ENCODE peak calls at places on chromosomes 12 and 14, in ten cellular contexts. O is neural progenitor cell; G is choroid plexus epithelial cell; B is fibroblast of lung; Z is body of pancreas; T is right lobe of liver; R is CD4-positive, alpha-beta T cell; X is GM10248; H is HCT116; C is pancreas. A is an unnamed sample.

GRCh38 chr12:24947541-24948451 is 1.1 kb downstream of the BCAT1 start:
- DNase-seq in O (peak), G (peak), B (peak), Z (no peak), T (no peak), R (no peak), X (peak), H (no peak), C (no peak), A (no peak)

GRCh38 chr14:101908795-101909194 is 55.6 kb upstream of the DYNC1H1 start:
- DNase-seq in O (no peak), G (no peak), B (no peak), Z (no peak), T (no peak), R (no peak), X (no peak), H (no peak), C (no peak), A (no peak)

GRCh38 chr14:105072892-105073719 is 7.9 kb upstream of the GPR132 start:
- DNase-seq in O (no peak), G (no peak), B (no peak), Z (no peak), T (no peak), R (no peak), X (no peak), H (no peak), C (peak), A (no peak)

GRCh38 chr12:107929436-107929835 is 154.9 kb downstream of the ASCL4 start:
- DNase-seq in O (peak), G (peak), B (peak), Z (no peak), T (no peak), R (no peak), X (no peak), H (peak), C (no peak), A (peak)

GRCh38 chr14:102817942-102818940 is 41.0 kb downstream of the TRAF3 start:
- DNase-seq in O (no peak), G (peak), B (peak), Z (no peak), T (no peak), R (no peak), X (peak), H (no peak), C (no peak), A (no peak)

GRCh38 chr12:26496170-26496569 is 300.8 kb downstream of the SSPN start:
- DNase-seq in O (no peak), G (peak), B (no peak), Z (no peak), T (no peak), R (no peak), X (no peak), H (no peak), C (no peak), A (no peak)

GRCh38 chr12:120229583-120230325 is 28.8 kb upstream of the RPLP0 start:
- DNase-seq in O (peak), G (peak), B (peak), Z (no peak), T (no peak), R (no peak), X (no peak), H (no peak), C (peak), A (no peak)

GRCh38 chr14:80624581-80624980 is 317.0 kb downstream of the CEP128 start:
- DNase-seq in O (no peak), G (peak), B (no peak), Z (no peak), T (no peak), R (no peak), X (no peak), H (no peak), C (no peak), A (no peak)

GRCh38 chr12:132145334-132145733 is 1.1 kb downstream of the NOC4L start:
- DNase-seq in O (no peak), G (no peak), B (no peak), Z (no peak), T (no peak), R (no peak), X (no peak), H (no peak), C (peak), A (no peak)

GRCh38 chr12:3061129-3061857 is 15.9 kb upstream of the TSPAN9 start:
- DNase-seq in O (no peak), G (peak), B (peak), Z (no peak), T (no peak), R (no peak), X (no peak), H (no peak), C (no peak), A (no peak)

GRCh38 chr12:95593266-95593871 is 42.1 kb upstream of the USP44 start:
- DNase-seq in O (no peak), G (no peak), B (no peak), Z (peak), T (no peak), R (no peak), X (no peak), H (no peak), C (no peak), A (no peak)

GRCh38 chr14:71358209-71358931 is 451.1 kb downstream of the PCNX1 start:
- DNase-seq in O (no peak), G (no peak), B (peak), Z (no peak), T (no peak), R (no peak), X (peak), H (no peak), C (no peak), A (no peak)

GRCh38 chr12:92753976-92754885 is 51.4 kb downstream of the PLEKHG7 start:
- DNase-seq in O (no peak), G (no peak), B (peak), Z (no peak), T (no peak), R (no peak), X (no peak), H (no peak), C (no peak), A (no peak)

GRCh38 chr14:101195309-101195724 is 291.8 kb upstream of the RTL1 start:
- DNase-seq in O (no peak), G (no peak), B (no peak), Z (no peak), T (no peak), R (no peak), X (no peak), H (no peak), C (no peak), A (no peak)

GRCh38 chr12:3130053-3130805 is 53.0 kb downstream of the TSPAN9 start:
- DNase-seq in O (no peak), G (no peak), B (peak), Z (no peak), T (no peak), R (no peak), X (no peak), H (no peak), C (peak), A (no peak)

GRCh38 chr12:124323771-124324530 is 29.1 kb downstream of the RFLNA start:
- DNase-seq in O (no peak), G (no peak), B (peak), Z (no peak), T (no peak), R (no peak), X (no peak), H (no peak), C (no peak), A (no peak)

GRCh38 chr12:53378222-53378621 is 1.8 kb upstream of the SP1 start:
- DNase-seq in O (peak), G (no peak), B (no peak), Z (no peak), T (peak), R (no peak), X (no peak), H (no peak), C (peak), A (no peak)

GRCh38 chr14:27184371-27184901 is 586.6 kb upstream of the NOVA1 start:
- DNase-seq in O (no peak), G (peak), B (no peak), Z (no peak), T (no peak), R (no peak), X (no peak), H (no peak), C (no peak), A (no peak)

GRCh38 chr14:55131782-55132181 is 2.7 kb downstream of the LGALS3 start:
- DNase-seq in O (no peak), G (peak), B (no peak), Z (no peak), T (no peak), R (no peak), X (no peak), H (no peak), C (no peak), A (no peak)

GRCh38 chr12:58277231-58277630 is 335.9 kb downstream of the ATP23 start:
- DNase-seq in O (no peak), G (no peak), B (no peak), Z (no peak), T (no peak), R (no peak), X (no peak), H (no peak), C (no peak), A (no peak)

GRCh38 chr14:105108516-105108864 is 43.3 kb upstream of the GPR132 start:
- DNase-seq in O (no peak), G (no peak), B (no peak), Z (no peak), T (no peak), R (no peak), X (no peak), H (no peak), C (no peak), A (no peak)

GRCh38 chr12:131264625-131265024 is 310.9 kb downstream of the ADGRD1 start:
- DNase-seq in O (no peak), G (no peak), B (no peak), Z (peak), T (peak), R (no peak), X (no peak), H (no peak), C (no peak), A (peak)

GRCh38 chr14:96065661-96066459 is 26.7 kb downstream of the C14orf132 start:
- DNase-seq in O (no peak), G (no peak), B (no peak), Z (no peak), T (no peak), R (no peak), X (no peak), H (no peak), C (no peak), A (no peak)

GRCh38 chr14:59032821-59033220 is 155.6 kb upstream of the DAAM1 start:
- DNase-seq in O (no peak), G (no peak), B (no peak), Z (no peak), T (no peak), R (no peak), X (no peak), H (no peak), C (no peak), A (no peak)

GRCh38 chr12:108352591-108352990 is 13.5 kb upstream of the CMKLR1 start:
- DNase-seq in O (no peak), G (no peak), B (no peak), Z (no peak), T (no peak), R (no peak), X (no peak), H (no peak), C (no peak), A (no peak)

GRCh38 chr14:64115401-64115800 is 178.8 kb downstream of the ESR2 start:
- DNase-seq in O (no peak), G (no peak), B (no peak), Z (no peak), T (no peak), R (no peak), X (no peak), H (no peak), C (no peak), A (no peak)

GRCh38 chr14:76421662-76422061 is 45.7 kb downstream of the ESRRB start:
- DNase-seq in O (no peak), G (no peak), B (no peak), Z (no peak), T (no peak), R (no peak), X (no peak), H (no peak), C (no peak), A (no peak)

GRCh38 chr12:23628836-23629235 is 320.6 kb downstream of the SOX5 start:
- DNase-seq in O (peak), G (no peak), B (no peak), Z (no peak), T (no peak), R (no peak), X (no peak), H (no peak), C (no peak), A (no peak)

GRCh38 chr12:68622250-68622649 is 11.6 kb downstream of the RAP1B start:
- DNase-seq in O (no peak), G (peak), B (no peak), Z (no peak), T (no peak), R (no peak), X (no peak), H (no peak), C (no peak), A (no peak)

GRCh38 chr14:23360496-23360895 is 4.5 kb downstream of the EFS start:
- DNase-seq in O (peak), G (no peak), B (no peak), Z (no peak), T (no peak), R (no peak), X (no peak), H (no peak), C (peak), A (no peak)

GRCh38 chr12:101407054-101407437 is 526 bp downstream of the ARL1 start:
- DNase-seq in O (peak), G (peak), B (no peak), Z (no peak), T (no peak), R (peak), X (no peak), H (no peak), C (no peak), A (no peak)

GRCh38 chr12:19129486-19130223 is at the start of gene PLEKHA5:
- DNase-seq in O (peak), G (peak), B (peak), Z (peak), T (peak), R (peak), X (peak), H (peak), C (peak), A (peak)

GRCh38 chr12:111842556-111843396 is 748 bp downstream of the MAPKAPK5 start:
- DNase-seq in O (peak), G (peak), B (no peak), Z (peak), T (peak), R (no peak), X (no peak), H (no peak), C (no peak), A (peak)

GRCh38 chr12:48980953-48981756 is 3.0 kb downstream of the WNT1 start:
- DNase-seq in O (peak), G (no peak), B (no peak), Z (no peak), T (no peak), R (peak), X (peak), H (no peak), C (peak), A (no peak)

GRCh38 chr12:117486840-117487659 is 125.6 kb upstream of the NOS1 start:
- DNase-seq in O (no peak), G (no peak), B (no peak), Z (peak), T (no peak), R (no peak), X (no peak), H (peak), C (no peak), A (no peak)

GRCh38 chr12:57218030-57218853 is 1.6 kb downstream of the NXPH4 start:
- DNase-seq in O (no peak), G (no peak), B (peak), Z (no peak), T (no peak), R (no peak), X (no peak), H (no peak), C (no peak), A (no peak)

GRCh38 chr12:57219993-57220728 is 3.6 kb downstream of the NXPH4 start:
- DNase-seq in O (peak), G (no peak), B (no peak), Z (no peak), T (no peak), R (no peak), X (no peak), H (no peak), C (no peak), A (no peak)

GRCh38 chr12:57221169-57221917 is 4.7 kb downstream of the NXPH4 start:
- DNase-seq in O (no peak), G (no peak), B (no peak), Z (no peak), T (no peak), R (no peak), X (no peak), H (no peak), C (no peak), A (no peak)

GRCh38 chr12:57220770-57221168 is 4.2 kb downstream of the NXPH4 start:
- DNase-seq in O (no peak), G (no peak), B (no peak), Z (no peak), T (no peak), R (no peak), X (no peak), H (no peak), C (no peak), A (no peak)

DNA sequence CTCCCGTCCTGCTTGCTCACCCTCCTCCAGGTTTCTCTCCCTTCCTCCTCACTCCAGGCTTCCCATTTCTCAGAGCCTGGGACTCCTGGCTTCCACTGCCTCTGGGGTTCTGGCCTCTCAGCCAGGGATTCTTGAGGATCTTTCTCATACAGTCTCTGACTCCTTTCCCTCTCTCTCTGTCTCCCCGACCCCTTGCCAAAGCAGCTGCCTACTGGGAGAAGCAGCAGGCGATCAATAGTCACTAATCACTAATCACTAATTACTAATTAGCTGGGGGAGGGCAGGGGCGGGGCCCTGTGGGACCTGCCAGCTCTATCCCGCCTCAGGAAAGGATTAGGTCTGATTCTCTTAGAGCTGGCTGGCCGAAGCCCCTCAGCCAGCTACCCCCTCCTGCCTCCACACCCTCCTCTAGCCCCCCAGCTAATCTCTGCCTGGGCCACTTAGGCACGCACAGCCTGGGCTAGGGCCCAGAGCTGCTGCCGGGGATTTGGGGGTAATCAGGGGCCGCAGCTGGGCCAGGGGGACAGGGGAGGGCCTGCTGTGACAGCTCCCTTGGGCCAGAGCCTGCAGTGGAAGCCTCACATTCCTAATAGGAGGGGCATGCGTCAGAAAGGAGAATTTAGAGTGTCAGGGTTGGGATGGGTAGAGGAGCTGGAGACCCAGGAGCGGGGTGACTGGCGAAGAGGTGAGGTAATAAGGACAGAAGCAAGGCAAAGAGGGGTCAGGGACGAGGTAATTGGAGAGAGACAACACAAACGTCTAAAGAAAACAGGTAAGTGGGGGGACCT is 2.8 kb downstream of the NXPH4 start:
- DNase-seq in O (peak), G (no peak), B (no peak), Z (no peak), T (no peak), R (no peak), X (no peak), H (no peak), C (no peak), A (no peak)
- TF ChIP-seq CTCF in O (no peak), G (no peak), B (no peak), Z (no peak), T (no peak), R (no peak), X (no peak), H (no peak), C (no peak), A (no peak)

GRCh38 chr12:116366824-116367223 is 89.3 kb upstream of the MED13L start:
- DNase-seq in O (no peak), G (no peak), B (no peak), Z (no peak), T (no peak), R (no peak), X (no peak), H (no peak), C (no peak), A (no peak)

GRCh38 chr12:116365114-116365513 is 87.6 kb upstream of the MED13L start:
- DNase-seq in O (no peak), G (no peak), B (no peak), Z (no peak), T (no peak), R (no peak), X (no peak), H (no peak), C (no peak), A (no peak)

GRCh38 chr12:116368196-116369194 is 91.0 kb upstream of the MED13L start:
- DNase-seq in O (no peak), G (no peak), B (peak), Z (peak), T (peak), R (no peak), X (no peak), H (no peak), C (peak), A (no peak)

GRCh38 chr12:116366456-116366776 is 88.9 kb upstream of the MED13L start:
- DNase-seq in O (peak), G (no peak), B (no peak), Z (peak), T (peak), R (no peak), X (no peak), H (no peak), C (peak), A (peak)

GRCh38 chr12:116365606-116366455 is 88.3 kb upstream of the MED13L start:
- DNase-seq in O (no peak), G (no peak), B (no peak), Z (no peak), T (peak), R (no peak), X (no peak), H (no peak), C (no peak), A (no peak)
- TF ChIP-seq CTCF in O (no peak), G (no peak), B (no peak), Z (no peak), T (no peak), R (no peak), X (no peak), H (no peak), C (no peak), A (no peak)

GRCh38 chr12:66942741-66943465 is 264.0 kb upstream of the GRIP1 start:
- DNase-seq in O (peak), G (no peak), B (no peak), Z (no peak), T (no peak), R (no peak), X (no peak), H (no peak), C (no peak), A (no peak)
- TF ChIP-seq CTCF in O (peak), G (no peak), B (no peak), Z (no peak), T (no peak), R (no peak), X (no peak), H (no peak), C (no peak), A (no peak)

DNA sequence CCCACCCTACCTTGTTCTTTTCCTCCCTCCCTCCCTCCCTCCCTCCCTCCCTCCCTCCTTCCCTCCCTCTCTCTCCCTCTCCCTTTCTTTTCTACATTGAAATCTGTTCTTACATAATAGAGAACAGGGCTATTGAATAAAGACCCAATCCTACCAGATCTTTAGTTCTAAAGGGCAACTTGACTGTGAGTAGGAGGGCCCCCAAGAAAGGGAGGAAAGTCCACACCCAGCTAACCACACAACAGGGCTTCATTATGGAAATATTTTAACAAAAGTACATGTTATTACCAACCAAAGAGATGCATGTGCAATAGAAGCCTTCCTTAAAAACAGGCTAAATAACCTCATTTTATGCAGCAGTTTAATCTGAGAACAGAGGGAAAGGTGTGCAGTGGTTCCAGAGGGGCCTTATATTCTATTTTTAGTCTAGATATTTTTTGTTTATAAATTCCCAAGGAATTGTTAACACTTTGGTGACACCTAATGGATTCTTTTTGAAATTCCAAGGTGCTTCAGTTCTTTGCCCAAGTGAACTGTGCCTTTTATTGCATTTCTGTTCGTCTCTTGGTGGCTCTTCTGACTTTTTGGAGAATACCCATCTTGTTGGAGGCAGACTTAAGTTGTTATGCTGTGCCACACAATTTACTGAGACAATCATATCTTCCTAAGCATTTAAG is 63.0 kb downstream of the GNS start:
- DNase-seq in O (no peak), G (peak), B (peak), Z (no peak), T (no peak), R (no peak), X (no peak), H (no peak), C (no peak), A (no peak)
- TF ChIP-seq CTCF in O (peak), G (peak), B (peak), Z (no peak), T (peak), R (peak), X (no peak), H (peak), C (no peak), A (no peak)

GRCh38 chr14:52272375-52272774 is 4.9 kb downstream of the PTGDR start:
- DNase-seq in O (peak), G (peak), B (peak), Z (no peak), T (no peak), R (no peak), X (peak), H (peak), C (no peak), A (no peak)
- TF ChIP-seq CTCF in O (peak), G (peak), B (peak), Z (no peak), T (no peak), R (no peak), X (peak), H (peak), C (no peak), A (no peak)

A was measured in testis.